ENCODE peak calls at places on chromosomes 4 and X, in six cellular contexts. L is left lung, D is DMS 273 treated with DMSO at 0.1 percent for 48 hours, Q is T-helper 2 cell, G is body of pancreas, J is NCI-H524. X is an unnamed sample.
A peak's percentile ranks its signal among the peaks of the same experiment; 100 is the strongest.

GRCh38 chr4:126451237-126451885 is 1136.6 kb downstream of the FAT4 start:
- DNase-seq in Q (no peak), D (no peak), J (no peak), G (no peak), L (no peak), X (no peak)

GRCh38 chrX:9644335-9644734 is 121.3 kb downstream of the GPR143 start:
- DNase-seq in Q (no peak), D (no peak), G (no peak), J (no peak), L (no peak), X (peak; percentile 63)

GRCh38 chr4:7217453-7218310 is 25.3 kb downstream of the SORCS2 start:
- DNase-seq in L (peak; percentile 68), Q (no peak), G (no peak), D (no peak), J (no peak), X (no peak)

GRCh38 chrX:23383411-23383810 is 48.8 kb downstream of the PTCHD1 start:
- DNase-seq in J (no peak), D (no peak), L (no peak), G (no peak), Q (no peak), X (peak; percentile 7)

GRCh38 chr4:164596318-164596878 is 157.5 kb upstream of the SMIM31 start:
- DNase-seq in J (no peak), L (no peak), G (no peak), Q (no peak), D (no peak), X (no peak)

GRCh38 chrX:51158261-51158660 is 174.4 kb upstream of the NUDT10 start:
- DNase-seq in J (no peak), G (no peak), L (no peak), Q (no peak), D (no peak), X (no peak)

GRCh38 chr4:48342559-48342878 is 1.2 kb downstream of the SLAIN2 start:
- DNase-seq in D (no peak), J (no peak), L (peak; percentile 40), Q (no peak), G (no peak), X (no peak)

GRCh38 chrX:20265726-20266681 is 705 bp downstream of the RPS6KA3 start:
- DNase-seq in G (peak; percentile 41), D (no peak), L (peak; percentile 43), Q (peak; percentile 9), J (peak; percentile 0), X (peak; percentile 31)

GRCh38 chr4:15934259-15934658 is 4.3 kb downstream of the FGFBP1 start:
- DNase-seq in J (no peak), G (no peak), L (no peak), Q (no peak), D (no peak), X (no peak)

GRCh38 chr4:22502895-22503814 is 12.7 kb downstream of the ADGRA3 start:
- DNase-seq in G (no peak), L (no peak), J (no peak), Q (no peak), D (no peak), X (no peak)

GRCh38 chr4:54231419-54232150 is 2.5 kb downstream of the PDGFRA start:
- DNase-seq in Q (no peak), G (peak; percentile 20), L (peak; percentile 63), D (no peak), J (no peak), X (peak; percentile 27)

GRCh38 chrX:64850371-64851082 is 125.7 kb downstream of the ZC4H2 start:
- DNase-seq in L (no peak), D (no peak), G (no peak), Q (no peak), J (no peak), X (no peak)

X was measured in lung microvascular endothelial cell.